ENCODE peak calls at places on chromosome 16, in four cellular contexts. E is Caco-2, L is mesendoderm, U is C1 segment of cervical spinal cord. H is an unnamed sample.

GRCh38 chr16:48113471-48113870 is 42.3 kb downstream of the ABCC12 start:
- DNase-seq in U (no peak), L (peak), E (no peak), H (no peak)

GRCh38 chr16:4511441-4512082 is 27.0 kb downstream of the CDIP1 start:
- DNase-seq in E (peak), U (peak), L (peak), H (peak)

GRCh38 chr16:12287796-12288536 is 311.4 kb downstream of the SNX29 start:
- DNase-seq in U (no peak), L (no peak), E (no peak), H (no peak)

GRCh38 chr16:68539704-68540370 is 746 bp downstream of the ZFP90 start:
- DNase-seq in L (peak), E (peak), U (peak), H (no peak)

GRCh38 chr16:46607529-46607928 is 13.7 kb downstream of the SHCBP1 start:
- DNase-seq in L (peak), E (no peak), U (no peak), H (no peak)

GRCh38 chr16:51445250-51445649 is 294.2 kb upstream of the SALL1 start:
- DNase-seq in L (no peak), U (no peak), E (no peak), H (no peak)

GRCh38 chr16:23514381-23515152 is 4.3 kb upstream of the GGA2 start:
- DNase-seq in U (no peak), L (no peak), E (no peak), H (no peak)

GRCh38 chr16:73190688-73191087 is 142.8 kb upstream of the ZFHX3 start:
- DNase-seq in U (no peak), L (no peak), E (no peak), H (no peak)

GRCh38 chr16:89312194-89312593 is 94.7 kb downstream of the ZNF778 start:
- DNase-seq in L (no peak), E (no peak), U (no peak), H (peak)

GRCh38 chr16:71542377-71542776 is 16.2 kb downstream of the CHST4 start:
- DNase-seq in E (peak), L (peak), U (no peak), H (no peak)

GRCh38 chr16:85891776-85892166 is 7.2 kb upstream of the IRF8 start:
- DNase-seq in U (no peak), L (no peak), E (no peak), H (no peak)

GRCh38 chr16:4734730-4735575 is 616 bp downstream of the DNAAF8 start:
- DNase-seq in E (peak), L (peak), U (peak), H (peak)

GRCh38 chr16:28063611-28064061 is at the start of gene GSG1L:
- DNase-seq in E (no peak), L (no peak), U (no peak), H (no peak)

GRCh38 chr16:85412911-85413520 is 200.1 kb upstream of the GSE1 start:
- DNase-seq in U (no peak), L (no peak), E (peak), H (peak)